ENCODE peak calls at places on chromosomes 12 and 14, in four cellular contexts. A is kidney tubule cell; W is Panc1; B is CD8-positive, alpha-beta memory T cell. I is an unnamed sample.

GRCh38 chr12:117882181-117882580 is 86.6 kb downstream of the KSR2 start:
- DNase-seq in B (no peak), A (peak), W (no peak), I (no peak)

GRCh38 chr12:5088586-5089264 is 45.0 kb downstream of the KCNA5 start:
- DNase-seq in A (peak), B (no peak), W (no peak), I (peak)

GRCh38 chr12:131096681-131097181 is 143.0 kb downstream of the ADGRD1 start:
- DNase-seq in A (no peak), W (no peak), B (no peak), I (no peak)

GRCh38 chr14:94062344-94062904 is 18.6 kb downstream of the DDX24 start:
- DNase-seq in B (no peak), A (peak), W (no peak), I (peak)

GRCh38 chr14:84454114-84454513 is 1075.8 kb upstream of the FLRT2 start:
- DNase-seq in W (no peak), A (no peak), B (no peak), I (no peak)

GRCh38 chr14:81406863-81407262 is 6.7 kb upstream of the STON2 start:
- DNase-seq in A (peak), W (no peak), B (no peak), I (no peak)

GRCh38 chr12:56723889-56724659 is 1.0 kb downstream of the NACA start:
- DNase-seq in B (no peak), A (peak), W (no peak), I (peak)

GRCh38 chr14:63535918-63536317 is 7.3 kb downstream of the PPP2R5E start:
- DNase-seq in W (no peak), B (no peak), A (no peak), I (no peak)

GRCh38 chr12:20127401-20127800 is 240.9 kb upstream of the PDE3A start:
- DNase-seq in A (no peak), W (no peak), B (no peak), I (no peak)

GRCh38 chr14:105092912-105093425 is 27.7 kb upstream of the GPR132 start:
- DNase-seq in W (no peak), A (peak), B (peak), I (peak)

GRCh38 chr14:102471921-102472814 is 37.4 kb downstream of the ANKRD9 start:
- DNase-seq in W (no peak), B (no peak), A (no peak), I (no peak)

GRCh38 chr12:113899844-113900471 is 66.2 kb downstream of the RBM19 start:
- DNase-seq in W (no peak), A (peak), B (no peak), I (no peak)

GRCh38 chr12:11732760-11733159 is 83.3 kb downstream of the ETV6 start:
- DNase-seq in A (no peak), B (no peak), W (no peak), I (no peak)

GRCh38 chr12:45401008-45401407 is 185.1 kb downstream of the ANO6 start:
- DNase-seq in B (no peak), W (no peak), A (no peak), I (no peak)

GRCh38 chr12:54734196-54734950 is 86.2 kb upstream of the DCD start:
- DNase-seq in B (no peak), W (no peak), A (no peak), I (no peak)

GRCh38 chr12:57268264-57268663 is 17.3 kb upstream of the STAC3 start:
- DNase-seq in W (no peak), A (peak), B (no peak), I (no peak)

GRCh38 chr14:32468955-32469354 is 139.9 kb downstream of the AKAP6 start:
- DNase-seq in W (no peak), B (no peak), A (peak), I (peak)

GRCh38 chr12:43325786-43326185 is 226.2 kb downstream of the ADAMTS20 start:
- DNase-seq in W (no peak), B (no peak), A (no peak), I (no peak)

GRCh38 chr14:65637780-65638179 is 225.2 kb downstream of the FUT8 start:
- DNase-seq in A (peak), W (no peak), B (peak), I (peak)

GRCh38 chr12:132029503-132030300 is 80.0 kb downstream of the EP400 start:
- DNase-seq in B (no peak), A (no peak), W (no peak), I (no peak)

GRCh38 chr14:33780035-33780434 is 170.8 kb downstream of the EGLN3 start:
- DNase-seq in B (no peak), A (no peak), W (no peak), I (no peak)

GRCh38 chr12:15496738-15497137 is 174.4 kb downstream of the PTPRO start:
- DNase-seq in A (no peak), W (no peak), B (no peak), I (no peak)

GRCh38 chr14:102389261-102389660 is 26.5 kb downstream of the TECPR2 start:
- DNase-seq in A (no peak), W (no peak), B (no peak), I (no peak)

GRCh38 chr14:79584679-79585078 is 626.6 kb downstream of the DIO2 start:
- DNase-seq in A (peak), W (no peak), B (no peak), I (peak)

GRCh38 chr12:102474438-102475064 is 5.8 kb downstream of the IGF1 start:
- DNase-seq in A (peak), W (no peak), B (no peak), I (no peak)

GRCh38 chr14:75328575-75328974 is 49.9 kb downstream of the FOS start:
- DNase-seq in A (no peak), B (no peak), W (no peak), I (no peak)

GRCh38 chr14:55540847-55541773 is 38.9 kb upstream of the KTN1 start:
- DNase-seq in W (no peak), B (no peak), A (peak), I (no peak)

GRCh38 chr12:32519047-32519446 is 119.7 kb downstream of the FGD4 start:
- DNase-seq in W (no peak), A (no peak), B (no peak), I (no peak)

GRCh38 chr12:39490500-39491276 is 47.8 kb upstream of the KIF21A start:
- DNase-seq in A (peak), W (no peak), B (no peak), I (peak)

GRCh38 chr14:36505193-36505815 is 14.7 kb downstream of the NKX2-1 start:
- DNase-seq in W (no peak), A (no peak), B (no peak), I (no peak)

GRCh38 chr12:28759334-28759733 is 389.7 kb upstream of the FAR2 start:
- DNase-seq in A (peak), W (no peak), B (no peak), I (peak)

GRCh38 chr12:103241184-103241583 is 254.6 kb downstream of the C12orf42 start:
- DNase-seq in A (no peak), W (no peak), B (no peak), I (no peak)

GRCh38 chr12:44465139-44465538 is 411.0 kb downstream of the NELL2 start:
- DNase-seq in W (no peak), A (no peak), B (no peak), I (no peak)

GRCh38 chr12:57611116-57611809 is at the start of gene ARHGEF25:
- DNase-seq in B (no peak), A (no peak), W (no peak), I (peak)

GRCh38 chr12:58225067-58225877 is 283.9 kb downstream of the ATP23 start:
- DNase-seq in B (no peak), A (no peak), W (no peak), I (no peak)